ENCODE peak calls at places on chromosomes 2 and 18, in five cellular contexts. J is fibroblast of lung, T is MM.1S, X is neuronal stem cell, A is HCT116. L is an unnamed sample.

GRCh38 chr2:217653240-217653639 is 349.6 kb downstream of the TNS1 start:
- DNase-seq in J (peak; percentile 72), T (no peak), X (no peak), A (peak; percentile 46), L (peak; percentile 35)

GRCh38 chr2:27754831-27755230 is 16.7 kb upstream of the MRPL33 start:
- DNase-seq in J (no peak), T (no peak), X (no peak), A (no peak), L (no peak)

GRCh38 chr2:75790121-75790520 is 79.4 kb upstream of the GCFC2 start:
- DNase-seq in J (no peak), T (no peak), X (no peak), A (no peak), L (no peak)

GRCh38 chr2:21198637-21199036 is 74.9 kb downstream of the TDRD15 start:
- DNase-seq in J (no peak), T (no peak), X (no peak), A (no peak), L (no peak)

GRCh38 chr2:101828267-101829017 is 130.9 kb downstream of the MAP4K4 start:
- DNase-seq in J (peak; percentile 91), T (peak; percentile 62), X (no peak), A (no peak), L (no peak)

GRCh38 chr2:38115216-38116012 is 39.5 kb upstream of the CYP1B1 start:
- DNase-seq in J (peak; percentile 76), T (peak; percentile 51), X (peak; percentile 76), A (peak; percentile 59), L (no peak)

GRCh38 chr18:44859751-44860458 is 179.2 kb downstream of the SETBP1 start:
- DNase-seq in J (no peak), T (no peak), X (no peak), A (no peak), L (no peak)

GRCh38 chr2:128286011-128286721 is 32.5 kb downstream of the HS6ST1 start:
- DNase-seq in J (no peak), T (no peak), X (no peak), A (no peak), L (no peak)

GRCh38 chr2:157751462-157752058 is 122.9 kb upstream of the ACVR1C start:
- DNase-seq in J (peak; percentile 14), T (peak; percentile 13), X (no peak), A (no peak), L (peak; percentile 73)

GRCh38 chr2:120702061-120702460 is 33.6 kb upstream of the GLI2 start:
- DNase-seq in J (no peak), T (no peak), X (no peak), A (no peak), L (no peak)
- H2AFZ ChIP-seq in J (no peak overlapping the region), T (no peak overlapping the region), X (no peak overlapping the region), A (no peak overlapping the region), L (no peak overlapping the region)

DNA sequence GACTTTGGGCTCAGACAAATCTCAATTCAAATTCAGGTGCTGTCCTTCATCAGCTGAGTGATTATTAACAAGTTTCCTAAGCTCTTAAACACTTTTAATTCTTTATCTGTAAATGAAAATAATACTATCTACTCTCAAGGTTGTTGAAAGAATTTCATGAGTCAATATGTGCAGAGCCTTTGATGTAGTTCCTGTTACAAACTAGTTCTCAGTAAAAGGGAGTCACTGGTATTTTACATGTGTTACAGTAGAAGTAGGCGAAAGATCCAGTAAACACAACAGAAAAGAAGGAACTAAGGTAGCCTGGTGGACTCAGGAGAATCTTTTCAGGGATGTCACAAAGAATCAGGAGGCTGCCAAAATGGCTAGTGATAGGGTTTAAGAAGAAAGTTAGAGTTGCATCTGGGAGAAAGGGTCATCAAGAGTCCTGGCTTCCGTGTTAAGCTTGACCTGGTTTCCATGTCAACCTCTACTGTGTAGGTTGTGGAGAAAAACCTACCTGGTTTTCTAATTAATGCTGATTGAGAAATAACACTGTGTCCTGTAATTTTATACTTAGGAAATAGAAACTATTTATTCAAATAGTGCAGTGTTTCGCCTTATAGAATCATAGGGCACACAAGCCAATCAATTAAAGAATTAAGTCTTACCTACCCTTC is 58.3 kb upstream of the TRIB2 start:
- DNase-seq in J (no peak), T (no peak), X (no peak), A (no peak), L (no peak)
- H3K9ac ChIP-seq in J (no peak overlapping the region), T (no peak overlapping the region), X (no peak overlapping the region), A (no peak overlapping the region), L (no peak overlapping the region)

GRCh38 chr2:213121677-213122076 is 29.7 kb downstream of the IKZF2 start:
- DNase-seq in J (no peak), T (no peak), X (no peak), A (no peak), L (no peak)

GRCh38 chr2:213122730-213123129 is 28.7 kb downstream of the IKZF2 start:
- DNase-seq in J (no peak), T (no peak), X (no peak), A (no peak), L (no peak)

GRCh38 chr2:213119061-213119809 is 32.2 kb downstream of the IKZF2 start:
- DNase-seq in J (peak; percentile 69), T (no peak), X (no peak), A (no peak), L (peak; percentile 25)
- H2AFZ ChIP-seq in J (peak overlapping the region; percentile 16), T (no peak overlapping the region), X (no peak overlapping the region), A (no peak overlapping the region), L (peak overlapping the region; percentile 75)

GRCh38 chr2:31366733-31367132 is 47.8 kb downstream of the XDH start:
- DNase-seq in J (no peak), T (no peak), X (no peak), A (no peak), L (no peak)
- H3K9ac ChIP-seq in J (no peak overlapping the region), T (no peak overlapping the region), X (no peak overlapping the region), A (no peak overlapping the region), L (no peak overlapping the region)

GRCh38 chr2:30359644-30360167 is 87.3 kb upstream of the LCLAT1 start:
- DNase-seq in J (peak; percentile 71), T (no peak), X (no peak), A (no peak), L (no peak)
- H2AFZ ChIP-seq in J (peak overlapping the region; percentile 54), T (no peak overlapping the region), X (no peak overlapping the region), A (no peak overlapping the region), L (no peak overlapping the region)

DNA sequence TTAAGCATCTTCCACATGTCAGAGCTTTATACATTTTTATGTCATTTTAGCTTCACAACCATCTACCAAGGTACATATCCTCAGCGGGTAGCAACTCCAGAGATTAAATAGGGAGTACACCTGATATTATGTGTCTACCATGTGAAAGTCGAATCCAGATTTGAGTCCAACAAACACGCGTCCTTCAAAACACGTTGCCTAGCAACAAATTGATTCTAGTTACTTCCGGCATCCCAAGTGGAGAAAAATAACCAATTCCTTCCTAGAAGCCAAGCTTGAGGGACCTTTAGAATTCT is 222 bp upstream of the ERICH2 start:
- DNase-seq in J (no peak), T (no peak), X (no peak), A (no peak), L (no peak)
- H3K9ac ChIP-seq in J (no peak overlapping the region), T (peak overlapping the region; percentile 79), X (no peak overlapping the region), A (peak overlapping the region; percentile 68), L (peak overlapping the region; percentile 75)

DNA sequence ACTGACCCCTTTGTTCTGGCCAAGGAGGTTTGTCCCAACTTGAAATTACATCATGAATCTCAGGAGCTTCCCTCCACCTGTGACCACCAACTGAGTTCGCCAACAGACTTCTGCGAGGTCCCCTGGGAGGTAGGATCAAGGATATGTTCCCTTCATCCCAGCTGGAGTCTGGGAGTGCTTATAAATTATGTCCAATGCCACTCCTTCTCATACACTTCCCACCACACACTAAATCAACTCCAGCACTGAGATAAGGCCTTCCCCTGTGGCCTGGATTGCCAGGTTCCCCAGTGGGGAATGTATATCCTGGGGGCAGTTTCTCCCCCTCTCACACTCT is 99.2 kb downstream of the RND3 start:
- DNase-seq in J (no peak), T (no peak), X (no peak), A (no peak), L (no peak)
- H2AFZ ChIP-seq in J (no peak overlapping the region), T (no peak overlapping the region), X (no peak overlapping the region), A (no peak overlapping the region), L (no peak overlapping the region)

DNA sequence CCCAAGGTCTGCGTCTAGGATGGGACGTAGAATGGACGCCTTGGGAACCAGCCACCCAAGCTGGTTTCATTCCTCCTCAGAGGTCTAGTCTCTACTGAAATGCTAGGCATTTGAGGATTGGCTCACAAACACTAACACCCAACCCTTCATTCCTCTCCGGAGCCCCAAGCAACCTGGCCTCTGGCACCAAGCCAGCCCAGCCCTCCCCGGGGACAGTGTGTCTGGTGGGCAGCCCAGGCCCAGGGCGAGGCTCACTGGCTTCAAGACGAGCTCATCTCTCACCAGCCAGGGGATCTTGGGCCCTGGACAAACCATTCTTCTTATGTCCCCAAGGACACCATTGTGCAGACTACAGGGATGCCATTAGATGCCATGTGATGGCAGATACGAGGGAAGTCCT is 182.5 kb downstream of the CTIF start:
- DNase-seq in J (no peak), T (no peak), X (no peak), A (no peak), L (no peak)
- H3K9ac ChIP-seq in J (no peak overlapping the region), T (no peak overlapping the region), X (no peak overlapping the region), A (no peak overlapping the region), L (no peak overlapping the region)

L was measured in keratinocyte.